ENCODE peak calls at places on chromosomes 16 and 17, in eight cellular contexts. F is adrenal gland; Q is effector memory CD8-positive, alpha-beta T cell; P is EH; I is Calu3; Y is hippocampal formation; T is stimulated activated CD8-positive, alpha-beta memory T cell treated with anti-CD3 and anti-CD28 coated beads, Interleukin-7, amount 100 ng/mL, for 4 hours; O is anterior cingulate cortex. H is an unnamed sample.

GRCh38 chr16:85424260-85425060 is 188.7 kb upstream of the GSE1 start:
- DNase-seq in F (no peak), O (no peak), T (no peak), I (no peak), P (no peak), Y (no peak), Q (no peak), H (no peak)

GRCh38 chr17:6110088-6110487 is 39.9 kb downstream of the WSCD1 start:
- DNase-seq in Q (no peak), Y (no peak), F (peak; percentile 21), P (no peak), I (no peak), T (no peak), O (no peak), H (no peak)

GRCh38 chr16:89168381-89169189 is 3.0 kb upstream of the CDH15 start:
- DNase-seq in F (no peak), T (no peak), I (peak; percentile 42), O (no peak), Y (no peak), Q (no peak), P (no peak), H (no peak)

GRCh38 chr17:55175788-55176425 is 88.9 kb upstream of the HLF start:
- DNase-seq in Q (no peak), F (no peak), P (no peak), O (no peak), Y (no peak), T (no peak), I (no peak), H (no peak)

GRCh38 chr16:72901012-72901411 is 146.9 kb downstream of the ZFHX3 start:
- DNase-seq in Y (no peak), I (no peak), T (no peak), O (no peak), P (no peak), Q (no peak), F (no peak), H (no peak)

GRCh38 chr17:82520041-82520910 is 744 bp downstream of the FOXK2 start:
- DNase-seq in T (no peak), Q (peak; percentile 48), I (no peak), F (no peak), P (peak; percentile 28), O (no peak), Y (no peak), H (peak; percentile 25)

GRCh38 chr17:82492647-82493516 is 26.6 kb upstream of the FOXK2 start:
- DNase-seq in Q (no peak), O (no peak), T (no peak), F (peak; percentile 88), P (peak; percentile 80), I (no peak), Y (no peak), H (no peak)

GRCh38 chr16:53812914-53813313 is 109.0 kb downstream of the FTO start:
- DNase-seq in T (no peak), I (no peak), Q (no peak), Y (no peak), P (no peak), O (no peak), F (no peak), H (no peak)

GRCh38 chr17:63405741-63406261 is 40.3 kb downstream of the CYB561 start:
- DNase-seq in Q (no peak), O (no peak), I (peak; percentile 7), P (peak; percentile 81), Y (no peak), T (no peak), F (no peak), H (no peak)

GRCh38 chr17:56913000-56913866 is 616 bp downstream of the TRIM25 start:
- DNase-seq in F (no peak), I (no peak), Y (peak; percentile 42), Q (no peak), P (peak; percentile 30), O (no peak), T (no peak), H (no peak)